ENCODE peak calls at places on chromosomes 6 and 20, in five cellular contexts. O is Karpas-422, G is K562, Z is PC-9, J is fibroblast of lung. Q is an unnamed sample.

GRCh38 chr6:2072450-2072849 is 173.0 kb downstream of the GMDS start:
- DNase-seq in O (no peak), G (no peak), Z (no peak), J (peak; percentile 89), Q (peak; percentile 28)

GRCh38 chr6:16149305-16149704 is 20.4 kb downstream of the MYLIP start:
- DNase-seq in O (no peak), G (no peak), Z (no peak), J (no peak), Q (no peak)

GRCh38 chr6:31585531-31585930 is 546 bp upstream of the LST1 start:
- DNase-seq in O (peak; percentile 91), G (peak; percentile 71), Z (no peak), J (no peak), Q (peak; percentile 30)

GRCh38 chr6:119738425-119738824 is 388.9 kb upstream of the MAN1A1 start:
- DNase-seq in O (no peak), G (no peak), Z (no peak), J (no peak), Q (no peak)

GRCh38 chr20:46618316-46619110 is 32.7 kb downstream of the SLC13A3 start:
- DNase-seq in O (no peak), G (no peak), Z (no peak), J (no peak), Q (no peak)

GRCh38 chr6:19866900-19867627 is 29.9 kb downstream of the ID4 start:
- DNase-seq in O (no peak), G (no peak), Z (peak; percentile 23), J (peak; percentile 33), Q (peak; percentile 60)

GRCh38 chr6:5464096-5464885 is 203.0 kb downstream of the FARS2 start:
- DNase-seq in O (no peak), G (no peak), Z (no peak), J (no peak), Q (no peak)

GRCh38 chr6:129280719-129281118 is 397.8 kb downstream of the LAMA2 start:
- DNase-seq in O (no peak), G (no peak), Z (no peak), J (no peak), Q (no peak)

GRCh38 chr6:152976749-152977148 is 6.1 kb downstream of the FBXO5 start:
- DNase-seq in O (peak; percentile 25), G (no peak), Z (no peak), J (peak; percentile 47), Q (no peak)

GRCh38 chr6:14026831-14027539 is 90.6 kb upstream of the CD83 start:
- DNase-seq in O (no peak), G (no peak), Z (no peak), J (peak; percentile 42), Q (no peak)

GRCh38 chr6:64012351-64013060 is 376.9 kb downstream of the PHF3 start:
- DNase-seq in O (peak; percentile 47), G (no peak), Z (no peak), J (peak; percentile 87), Q (peak; percentile 45)

GRCh38 chr6:2552648-2553154 is 198.0 kb downstream of the MYLK4 start:
- DNase-seq in O (no peak), G (no peak), Z (no peak), J (no peak), Q (no peak)

GRCh38 chr6:154127638-154128037 is 88.6 kb downstream of the OPRM1 start:
- DNase-seq in O (no peak), G (no peak), Z (no peak), J (no peak), Q (no peak)

GRCh38 chr20:63049561-63050221 is 42.9 kb upstream of the BHLHE23 start:
- DNase-seq in O (peak; percentile 44), G (no peak), Z (no peak), J (no peak), Q (no peak)

GRCh38 chr6:37077459-37078296 is 72.2 kb downstream of the FGD2 start:
- DNase-seq in O (no peak), G (no peak), Z (no peak), J (peak; percentile 98), Q (peak; percentile 96)

GRCh38 chr6:15462717-15463525 is 199.9 kb downstream of the DTNBP1 start:
- DNase-seq in O (no peak), G (no peak), Z (no peak), J (peak; percentile 74), Q (peak; percentile 30)

GRCh38 chr6:89615882-89616281 is 22.7 kb downstream of the LYRM2 start:
- DNase-seq in O (no peak), G (no peak), Z (no peak), J (no peak), Q (no peak)

GRCh38 chr6:36141091-36141490 is 10.8 kb downstream of the MAPK13 start:
- DNase-seq in O (no peak), G (no peak), Z (no peak), J (no peak), Q (no peak)

GRCh38 chr6:42746452-42747400 is 823 bp upstream of the TBCC start:
- DNase-seq in O (peak; percentile 98), G (peak; percentile 94), Z (peak; percentile 87), J (peak; percentile 96), Q (peak; percentile 89)

GRCh38 chr6:144216668-144217218 is 66.4 kb downstream of the STX11 start:
- DNase-seq in O (no peak), G (peak; percentile 78), Z (no peak), J (no peak), Q (no peak)

GRCh38 chr20:50729925-50730764 is 1.2 kb upstream of the PARD6B start:
- DNase-seq in O (no peak), G (no peak), Z (no peak), J (peak; percentile 33), Q (peak; percentile 62)

GRCh38 chr6:89197141-89197540 is 20.0 kb downstream of the GABRR1 start:
- DNase-seq in O (no peak), G (no peak), Z (no peak), J (no peak), Q (no peak)

GRCh38 chr20:37627060-37627766 is 66.6 kb upstream of the CTNNBL1 start:
- DNase-seq in O (peak; percentile 86), G (peak; percentile 72), Z (peak; percentile 52), J (peak; percentile 64), Q (peak; percentile 63)

GRCh38 chr6:167695831-167696230 is 130.9 kb upstream of the AFDN start:
- DNase-seq in O (no peak), G (no peak), Z (no peak), J (no peak), Q (no peak)

GRCh38 chr6:15962449-15962764 is 166.5 kb upstream of the MYLIP start:
- DNase-seq in O (no peak), G (no peak), Z (no peak), J (peak; percentile 63), Q (peak; percentile 84)

GRCh38 chr6:21064716-21065340 is 528.7 kb upstream of the SOX4 start:
- DNase-seq in O (no peak), G (no peak), Z (no peak), J (no peak), Q (no peak)

GRCh38 chr6:13367396-13367795 is 39.1 kb upstream of the TBC1D7 start:
- DNase-seq in O (no peak), G (no peak), Z (no peak), J (no peak), Q (no peak)

GRCh38 chr20:16916165-16916564 is 168.0 kb downstream of the OTOR start:
- DNase-seq in O (no peak), G (no peak), Z (no peak), J (no peak), Q (no peak)

GRCh38 chr6:22078802-22079545 is 217.9 kb downstream of the PRL start:
- DNase-seq in O (no peak), G (no peak), Z (no peak), J (no peak), Q (no peak)

GRCh38 chr6:161434331-161434730 is 160.5 kb upstream of the AGPAT4 start:
- DNase-seq in O (no peak), G (no peak), Z (no peak), J (no peak), Q (peak; percentile 50)

GRCh38 chr20:25088267-25088666 is 6.3 kb upstream of the VSX1 start:
- DNase-seq in O (no peak), G (no peak), Z (no peak), J (no peak), Q (no peak)

GRCh38 chr6:25053875-25054371 is 118.2 kb upstream of the RIPOR2 start:
- DNase-seq in O (peak; percentile 95), G (no peak), Z (no peak), J (peak; percentile 84), Q (peak; percentile 82)

GRCh38 chr6:47103931-47104330 is 61.8 kb upstream of the ADGRF1 start:
- DNase-seq in O (no peak), G (no peak), Z (peak; percentile 46), J (no peak), Q (peak; percentile 31)

GRCh38 chr6:56663344-56663743 is 20.7 kb upstream of the DST start:
- DNase-seq in O (no peak), G (no peak), Z (peak; percentile 6), J (no peak), Q (peak; percentile 39)

GRCh38 chr6:36598739-36599318 is 4.7 kb downstream of the SRSF3 start:
- DNase-seq in O (no peak), G (no peak), Z (no peak), J (no peak), Q (no peak)

GRCh38 chr20:46309945-46310344 is 1.6 kb upstream of the CDH22 start:
- DNase-seq in O (no peak), G (no peak), Z (no peak), J (no peak), Q (no peak)

GRCh38 chr6:56649053-56649769 is 6.5 kb upstream of the DST start:
- DNase-seq in O (no peak), G (no peak), Z (no peak), J (peak; percentile 46), Q (peak; percentile 58)

GRCh38 chr6:52539607-52540006 is 37.3 kb downstream of the TRAM2 start:
- DNase-seq in O (no peak), G (peak; percentile 29), Z (no peak), J (no peak), Q (peak; percentile 90)
- H3K36me3 ChIP-seq in O (no peaks in the 10 kb centered on the region), G (peaks cover 9% of the 10 kb centered on the region), Z (no peaks in the 10 kb centered on the region), J (peaks cover 8% of the 10 kb centered on the region), Q (no peaks in the 10 kb centered on the region)

GRCh38 chr20:59678286-59678685 is 73.9 kb downstream of the PHACTR3 start:
- DNase-seq in O (no peak), G (no peak), Z (no peak), J (no peak), Q (no peak)
- H3K4me2 ChIP-seq in O (no peak overlapping the region), G (no peak overlapping the region), Z (no peak overlapping the region), J (no peak overlapping the region), Q (no peak overlapping the region)

GRCh38 chr20:32135983-32136515 is 26.5 kb downstream of the TM9SF4 start:
- DNase-seq in O (no peak), G (no peak), Z (no peak), J (no peak), Q (no peak)
- H3K36me3 ChIP-seq in O (peaks cover 35% of the 10 kb centered on the region), G (peaks cover 78% of the 10 kb centered on the region), Z (peaks cover 35% of the 10 kb centered on the region), J (peaks cover 22% of the 10 kb centered on the region), Q (peaks cover 22% of the 10 kb centered on the region)

DNA sequence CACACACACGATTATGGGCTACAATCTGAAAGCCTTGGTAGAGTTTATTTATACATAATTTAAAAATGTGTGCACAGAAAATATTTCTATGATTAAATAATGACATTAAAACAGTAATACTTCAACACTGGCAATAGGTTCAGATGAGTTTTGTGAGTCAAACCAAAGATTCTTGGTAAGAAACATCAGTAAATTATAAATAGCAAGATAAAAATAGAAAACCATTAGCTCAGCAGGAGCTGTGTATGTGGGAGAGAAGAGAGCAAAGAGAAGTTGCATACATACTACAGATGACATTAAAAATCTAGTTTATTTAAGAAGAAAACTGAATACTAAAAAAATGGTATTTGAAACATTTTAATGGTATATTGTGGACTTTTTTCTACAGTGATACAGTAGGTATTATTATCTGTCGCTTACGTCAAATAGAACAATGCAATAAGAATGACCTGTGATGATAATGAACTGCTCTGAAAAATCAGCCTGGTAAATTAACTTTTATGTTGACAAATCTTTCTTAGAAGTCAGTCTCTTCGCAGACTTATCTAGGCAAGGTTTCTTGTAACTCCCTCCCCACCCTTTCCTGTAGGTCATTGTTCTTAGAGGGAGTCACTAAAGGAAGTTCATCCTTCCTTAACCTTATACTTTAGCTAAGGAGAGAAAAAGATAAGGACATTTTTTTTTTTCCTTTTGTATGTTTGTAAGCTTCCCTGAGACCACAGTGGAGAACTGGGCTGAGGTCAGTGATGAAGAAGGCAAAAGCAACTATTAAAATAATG is 149.3 kb downstream of the GJA1 start:
- DNase-seq in O (no peak), G (no peak), Z (no peak), J (peak; percentile 48), Q (peak; percentile 72)
- H3K4me2 ChIP-seq in O (no peak overlapping the region), G (no peak overlapping the region), Z (no peak overlapping the region), J (no peak overlapping the region), Q (no peak overlapping the region)